ENCODE peak calls at places on chromosomes 6 and 20, in four cellular contexts. L, X, A and O are unnamed samples.

GRCh38 chr6:159094444-159095252 is 49.9 kb upstream of the TAGAP start:
- DNase-seq in A (peak), X (no peak), L (no peak), O (peak)

GRCh38 chr20:23668477-23668951 is 20.3 kb downstream of the CST4 start:
- DNase-seq in X (peak), A (peak), L (no peak), O (peak)

GRCh38 chr6:130037207-130037811 is 18.9 kb downstream of the L3MBTL3 start:
- DNase-seq in L (no peak), X (no peak), A (no peak), O (no peak)

GRCh38 chr6:105209950-105210706 is 30.3 kb upstream of the POPDC3 start:
- DNase-seq in L (no peak), A (no peak), X (no peak), O (no peak)

GRCh38 chr6:118284736-118285360 is 263.2 kb upstream of the PLN start:
- DNase-seq in A (no peak), L (no peak), X (no peak), O (no peak)

GRCh38 chr20:36310215-36310981 is 4.3 kb downstream of the DLGAP4 start:
- DNase-seq in X (no peak), L (peak), A (no peak), O (no peak)

GRCh38 chr6:72553531-72554202 is 68.2 kb upstream of the KCNQ5 start:
- DNase-seq in L (no peak), X (no peak), A (no peak), O (no peak)

GRCh38 chr6:150286919-150287318 is 81.9 kb upstream of the IYD start:
- DNase-seq in A (no peak), L (no peak), X (no peak), O (no peak)

GRCh38 chr6:2688416-2689064 is 62.2 kb downstream of the MYLK4 start:
- DNase-seq in A (no peak), X (no peak), L (no peak), O (no peak)

GRCh38 chr6:106005954-106006353 is 80.2 kb upstream of the PRDM1 start:
- DNase-seq in L (no peak), A (no peak), X (no peak), O (no peak)

GRCh38 chr20:51444472-51444871 is 98.0 kb downstream of the NFATC2 start:
- DNase-seq in A (no peak), L (no peak), X (no peak), O (no peak)

GRCh38 chr20:10611357-10611756 is 62.4 kb downstream of the JAG1 start:
- DNase-seq in L (peak), A (peak), X (no peak), O (peak)

GRCh38 chr6:11304946-11305345 is 72.5 kb upstream of the NEDD9 start:
- DNase-seq in A (no peak), X (no peak), L (no peak), O (no peak)

GRCh38 chr6:28923318-28924102 is at the start of gene TRIM27:
- DNase-seq in A (peak), X (peak), L (peak), O (peak)

GRCh38 chr6:18280084-18280483 is 15.8 kb upstream of the DEK start:
- DNase-seq in L (no peak), A (no peak), X (no peak), O (no peak)

GRCh38 chr6:163630991-163631390 is 216.5 kb downstream of the QKI start:
- DNase-seq in L (no peak), X (no peak), A (no peak), O (no peak)

GRCh38 chr6:91098006-91098405 is 511.1 kb upstream of the MAP3K7 start:
- DNase-seq in L (no peak), X (no peak), A (no peak), O (no peak)

GRCh38 chr6:168120390-168121307 is 41.6 kb upstream of the FRMD1 start:
- DNase-seq in A (peak), L (peak), X (no peak), O (no peak)

GRCh38 chr6:35385457-35386202 is 43.3 kb downstream of the PPARD start:
- DNase-seq in L (no peak), A (no peak), X (peak), O (no peak)

GRCh38 chr6:144897441-144897921 is 612.3 kb downstream of the UTRN start:
- DNase-seq in L (no peak), X (no peak), A (no peak), O (no peak)

GRCh38 chr20:35312348-35312747 is 20.1 kb upstream of the FAM83C start:
- DNase-seq in A (no peak), L (no peak), X (no peak), O (no peak)

GRCh38 chr6:138403324-138403800 is 661 bp upstream of the HEBP2 start:
- DNase-seq in L (peak), A (peak), X (no peak), O (peak)

GRCh38 chr20:42530855-42531674 is 658.6 kb downstream of the PTPRT start:
- DNase-seq in X (no peak), A (peak), L (no peak), O (no peak)

GRCh38 chr20:50335105-50335504 is 144.5 kb downstream of the CEBPB start:
- DNase-seq in A (no peak), L (peak), X (no peak), O (no peak)

GRCh38 chr20:32911355-32911754 is 52.6 kb downstream of the EFCAB8 start:
- DNase-seq in L (peak), X (no peak), A (no peak), O (no peak)

GRCh38 chr6:159117031-159117430 is 52.2 kb upstream of the FNDC1 start:
- DNase-seq in X (peak), A (no peak), L (no peak), O (no peak)

GRCh38 chr6:484086-484728 is 92.7 kb downstream of the IRF4 start:
- DNase-seq in X (no peak), A (no peak), L (no peak), O (no peak)

GRCh38 chr6:12200025-12200424 is 90.1 kb upstream of the EDN1 start:
- DNase-seq in X (no peak), A (no peak), L (no peak), O (no peak)

GRCh38 chr6:146719387-146719786 is 120.6 kb downstream of the ADGB start:
- DNase-seq in A (no peak), L (no peak), X (no peak), O (no peak)

GRCh38 chr20:45269056-45269455 is 14.7 kb upstream of the SLPI start:
- DNase-seq in X (no peak), L (no peak), A (no peak), O (no peak)

GRCh38 chr20:32155017-32155965 is 45.8 kb downstream of the TM9SF4 start:
- DNase-seq in X (peak), A (peak), L (peak), O (peak)

GRCh38 chr20:36246410-36246809 is 10.1 kb downstream of the AAR2 start:
- DNase-seq in L (no peak), X (no peak), A (no peak), O (no peak)

GRCh38 chr20:42531675-42531985 is 658.1 kb downstream of the PTPRT start:
- DNase-seq in X (peak), A (no peak), L (no peak), O (no peak)